ENCODE peak calls at places on chromosomes 5 and 9, in eight cellular contexts. N is body of pancreas, E is breast epithelium, G is adrenal gland, D is IMR-90, C is tibial nerve, A is esophagus squamous epithelium, K is lower leg skin. S is an unnamed sample.
A peak's percentile ranks its signal among the peaks of the same experiment; 100 is the strongest.

GRCh38 chr9:133054966-133055365 is 6.8 kb upstream of the CEL start:
- DNase-seq in A (no peak), K (no peak), D (peak; percentile 40), N (peak; percentile 88), E (no peak), C (no peak), G (no peak), S (no peak)

GRCh38 chr5:126471875-126472537 is 48.8 kb downstream of the GRAMD2B start:
- DNase-seq in N (no peak), G (no peak), D (peak; percentile 88), A (no peak), K (no peak), C (no peak), E (no peak), S (no peak)

GRCh38 chr5:173016621-173017046 is 33.1 kb downstream of the ATP6V0E1 start:
- DNase-seq in N (peak; percentile 16), D (peak; percentile 71), G (peak; percentile 75), A (no peak), C (peak; percentile 45), E (no peak), K (peak; percentile 24), S (no peak)

GRCh38 chr5:139725073-139725830 is 70.4 kb upstream of the PSD2 start:
- DNase-seq in N (no peak), E (no peak), D (peak; percentile 85), A (no peak), K (no peak), G (peak; percentile 94), C (no peak), S (peak; percentile 76)

GRCh38 chr9:20242767-20243166 is 379.5 kb downstream of the MLLT3 start:
- DNase-seq in N (no peak), G (no peak), A (no peak), E (no peak), K (no peak), D (no peak), C (no peak), S (no peak)

GRCh38 chr5:132751444-132751843 is 4.2 kb downstream of the CCNI2 start:
- DNase-seq in G (peak; percentile 28), D (peak; percentile 69), E (no peak), C (peak; percentile 83), K (peak; percentile 77), N (no peak), A (no peak), S (no peak)

GRCh38 chr5:1393571-1394501 is 48.9 kb upstream of the CLPTM1L start:
- DNase-seq in C (no peak), K (no peak), G (no peak), A (no peak), D (no peak), E (no peak), N (no peak), S (no peak)

GRCh38 chr9:114784721-114785253 is 21.1 kb downstream of the TNFSF15 start:
- DNase-seq in G (no peak), C (no peak), A (no peak), D (no peak), E (no peak), K (no peak), N (no peak), S (no peak)

GRCh38 chr5:134086943-134087305 is 27.6 kb upstream of the TCF7 start:
- DNase-seq in N (no peak), C (no peak), G (no peak), D (no peak), K (no peak), E (no peak), A (no peak), S (no peak)

GRCh38 chr5:81038495-81038894 is 78.3 kb downstream of the RASGRF2 start:
- DNase-seq in D (no peak), C (no peak), K (no peak), A (no peak), G (no peak), E (no peak), N (no peak), S (no peak)

GRCh38 chr5:154273028-154273617 is 82.6 kb downstream of the GALNT10 start:
- DNase-seq in E (no peak), K (no peak), N (no peak), A (no peak), C (peak; percentile 35), D (peak; percentile 21), G (peak; percentile 35), S (peak; percentile 24)

GRCh38 chr5:117380316-117380715 is 805.7 kb upstream of the SEMA6A start:
- DNase-seq in E (no peak), G (no peak), K (no peak), A (no peak), N (no peak), C (no peak), D (no peak), S (no peak)

GRCh38 chr5:19880859-19881436 is 107.1 kb downstream of the CDH18 start:
- DNase-seq in A (no peak), N (no peak), D (no peak), K (no peak), E (no peak), C (no peak), G (no peak), S (no peak)

GRCh38 chr5:147675168-147675567 is 107.4 kb downstream of the JAKMIP2 start:
- DNase-seq in A (no peak), D (no peak), N (no peak), E (no peak), C (no peak), G (no peak), K (no peak), S (no peak)

GRCh38 chr5:43193952-43194321 is 1.9 kb downstream of the NIM1K start:
- DNase-seq in E (no peak), D (no peak), G (no peak), A (no peak), K (no peak), N (no peak), C (no peak), S (no peak)

GRCh38 chr5:43192558-43193170 is 639 bp downstream of the NIM1K start:
- DNase-seq in K (no peak), N (peak; percentile 15), D (peak; percentile 27), C (peak; percentile 6), A (no peak), G (peak; percentile 63), E (no peak), S (peak; percentile 37)

GRCh38 chr5:43197535-43197934 is 5.5 kb downstream of the NIM1K start:
- DNase-seq in A (no peak), G (no peak), E (no peak), C (no peak), K (no peak), D (no peak), N (no peak), S (no peak)

GRCh38 chr5:43193171-43193951 is 1.3 kb downstream of the NIM1K start:
- DNase-seq in G (peak; percentile 66), K (no peak), D (peak; percentile 94), C (peak; percentile 43), N (no peak), A (no peak), E (no peak), S (peak; percentile 40)

DNA sequence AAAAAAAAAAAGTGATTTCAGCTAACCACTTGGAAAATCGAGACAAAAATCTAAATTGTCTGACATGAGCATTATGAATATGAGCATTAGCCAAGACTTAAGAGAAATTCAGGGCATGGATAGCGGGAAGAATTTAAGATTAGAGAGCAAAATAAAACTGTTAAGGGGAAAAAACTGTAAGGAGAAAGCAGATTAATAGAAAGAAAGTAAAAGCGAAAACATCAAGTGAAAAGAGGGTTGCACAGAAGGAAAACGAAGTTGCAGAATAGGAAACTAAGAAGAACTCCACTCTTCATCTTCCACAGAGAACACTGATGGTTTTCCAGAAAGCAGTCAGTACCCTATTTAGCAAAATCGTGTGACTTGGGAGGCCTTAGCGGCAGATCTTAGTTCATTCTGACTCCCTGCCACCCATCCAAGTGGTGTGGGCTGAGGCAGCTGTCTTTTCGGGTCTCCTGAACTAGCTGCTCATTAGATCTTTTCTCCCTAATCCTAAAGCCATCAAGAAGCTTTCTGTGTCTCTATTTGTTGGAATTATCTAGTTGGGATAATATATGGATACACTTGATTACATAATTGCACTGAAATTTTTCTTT is 3.7 kb downstream of the NIM1K start:
- DNase-seq in A (no peak), K (no peak), N (no peak), E (no peak), C (no peak), G (no peak), D (no peak), S (no peak)
- H3K4me3 ChIP-seq in A (no peak overlapping the region), K (no peak overlapping the region), N (no peak overlapping the region), E (no peak overlapping the region), C (no peak overlapping the region), G (no peak overlapping the region), D (no peak overlapping the region), S (no peak overlapping the region)

DNA sequence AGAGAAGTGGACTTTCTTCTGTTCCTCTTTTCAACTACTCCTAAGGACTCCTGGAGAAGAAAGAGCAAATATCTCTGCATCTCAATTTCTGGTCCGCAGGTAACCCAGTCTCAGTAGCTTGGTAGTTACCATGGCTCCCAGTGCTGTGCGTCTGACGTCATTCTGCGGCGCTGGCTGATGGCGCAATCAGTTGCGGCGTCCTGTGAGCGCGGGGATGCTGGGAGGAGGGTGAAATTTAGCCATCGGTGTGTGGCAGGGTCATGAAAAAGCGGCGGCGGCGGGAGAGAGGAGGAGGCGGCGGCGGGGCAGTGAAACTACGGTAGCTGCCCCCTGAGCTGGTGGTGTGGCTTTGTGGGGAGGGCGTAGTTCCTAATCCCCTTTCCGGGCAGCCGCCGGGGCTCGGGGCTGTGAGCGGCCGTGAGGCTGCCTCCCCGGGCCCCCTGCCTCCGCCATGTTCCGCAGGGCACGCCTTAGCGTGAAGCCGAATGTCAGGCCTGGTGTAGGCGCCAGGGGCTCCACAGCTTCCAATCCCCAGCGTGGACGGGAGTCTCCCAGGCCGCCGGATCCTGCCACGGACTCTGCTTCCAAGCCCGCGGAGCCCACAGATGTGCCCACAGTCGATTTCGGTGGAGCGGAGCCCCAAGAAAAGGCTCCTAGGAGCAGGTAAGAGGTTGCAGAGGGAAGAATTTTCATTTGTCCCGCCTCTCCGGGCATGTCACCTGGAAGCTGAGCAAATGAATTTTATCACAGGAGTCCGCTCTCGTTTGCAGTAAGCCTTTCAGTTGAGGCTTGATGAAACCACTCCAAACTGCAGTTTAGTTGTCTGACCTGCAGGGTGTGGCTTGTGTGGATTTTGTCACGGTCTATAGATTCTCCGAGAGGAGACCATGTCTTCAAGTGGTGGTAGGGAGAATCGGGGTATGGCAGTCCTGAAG is at the start of gene BDP1:
- DNase-seq in A (peak; percentile 65), C (peak; percentile 98), G (peak; percentile 97), E (peak; percentile 97), D (peak; percentile 93), N (peak; percentile 98), K (peak; percentile 96), S (peak; percentile 96)
- TF ChIP-seq POLR2A in A (peak; percentile 87), C (peak; percentile 64), G (peak; percentile 50), E (peak; percentile 46), D (peak; percentile 79), N (peak; percentile 92), K (no peak), S (peak; percentile 58)

GRCh38 chr9:121299125-121299466 is 31.1 kb downstream of the GSN start:
- DNase-seq in K (no peak), E (no peak), D (no peak), C (no peak), G (no peak), A (no peak), N (peak; percentile 12), S (no peak)
- H3K4me3 ChIP-seq in K (peak overlapping the region; percentile 38), E (peak overlapping the region; percentile 78), D (no peak overlapping the region), C (peak overlapping the region; percentile 62), G (no peak overlapping the region), A (peak overlapping the region; percentile 46), N (no peak overlapping the region), S (peak overlapping the region; percentile 58)

GRCh38 chr9:137085918-137086530 is 761 bp upstream of the MAN1B1 start:
- DNase-seq in G (peak; percentile 85), E (peak; percentile 71), K (no peak), A (no peak), N (peak; percentile 43), C (no peak), D (no peak), S (no peak)
- TF ChIP-seq POLR2A in G (no peak), E (no peak), K (no peak), A (no peak), N (no peak), C (no peak), D (no peak), S (no peak)